ENCODE peak calls at places on chromosome 5, in seven cellular contexts. X is spleen, A is adrenal gland, W is dorsolateral prefrontal cortex, E is esophagus squamous epithelium, Y is astrocyte of the spinal cord, I is OCI-LY7. K is an unnamed sample.

GRCh38 chr5:38453506-38453905 is 102.9 kb downstream of the LIFR start:
- DNase-seq in X (no peak), A (no peak), W (no peak), E (no peak), Y (peak), I (peak), K (no peak)

GRCh38 chr5:154031923-154032489 is 6.7 kb downstream of the FAM114A2 start:
- DNase-seq in X (no peak), A (no peak), W (no peak), E (no peak), Y (no peak), I (no peak), K (no peak)

GRCh38 chr5:124581866-124582650 is 164.4 kb downstream of the ZNF608 start:
- DNase-seq in X (no peak), A (no peak), W (no peak), E (no peak), Y (no peak), I (no peak), K (no peak)

GRCh38 chr5:17279487-17279886 is 62.1 kb downstream of the BASP1 start:
- DNase-seq in X (no peak), A (no peak), W (no peak), E (no peak), Y (no peak), I (no peak), K (no peak)

GRCh38 chr5:58088941-58089340 is 370.9 kb downstream of the PLK2 start:
- DNase-seq in X (no peak), A (no peak), W (no peak), E (no peak), Y (no peak), I (no peak), K (no peak)

GRCh38 chr5:149940077-149940574 is 4.5 kb downstream of the PDE6A start:
- DNase-seq in X (no peak), A (peak), W (no peak), E (no peak), Y (no peak), I (no peak), K (no peak)

GRCh38 chr5:9037048-9037447 is 508.8 kb downstream of the SEMA5A start:
- DNase-seq in X (no peak), A (no peak), W (no peak), E (no peak), Y (no peak), I (no peak), K (no peak)

GRCh38 chr5:133396724-133397123 is 215.6 kb downstream of the FSTL4 start:
- DNase-seq in X (peak), A (no peak), W (no peak), E (no peak), Y (no peak), I (no peak), K (no peak)

GRCh38 chr5:157481255-157481654 is 21.2 kb downstream of the NIPAL4 start:
- DNase-seq in X (no peak), A (no peak), W (no peak), E (no peak), Y (no peak), I (peak), K (no peak)

GRCh38 chr5:96093890-96094381 is 132.3 kb upstream of the ELL2 start:
- DNase-seq in X (no peak), A (no peak), W (no peak), E (no peak), Y (peak), I (no peak), K (no peak)

GRCh38 chr5:111320953-111321352 is 96.8 kb downstream of the CAMK4 start:
- DNase-seq in X (no peak), A (no peak), W (no peak), E (no peak), Y (no peak), I (no peak), K (no peak)

GRCh38 chr5:124263172-124263571 is 483.3 kb downstream of the ZNF608 start:
- DNase-seq in X (no peak), A (no peak), W (no peak), E (no peak), Y (no peak), I (no peak), K (no peak)

GRCh38 chr5:80276186-80276585 is 20.3 kb upstream of the SERINC5 start:
- DNase-seq in X (no peak), A (no peak), W (no peak), E (no peak), Y (no peak), I (no peak), K (no peak)

GRCh38 chr5:107604990-107605389 is 65.7 kb downstream of the EFNA5 start:
- DNase-seq in X (no peak), A (no peak), W (no peak), E (no peak), Y (no peak), I (peak), K (no peak)

GRCh38 chr5:124735169-124735858 is 11.1 kb downstream of the ZNF608 start:
- DNase-seq in X (no peak), A (no peak), W (no peak), E (no peak), Y (no peak), I (peak), K (no peak)

GRCh38 chr5:54756796-54757402 is 228.5 kb downstream of the ESM1 start:
- DNase-seq in X (no peak), A (no peak), W (no peak), E (no peak), Y (no peak), I (no peak), K (no peak)

GRCh38 chr5:151706906-151707305 is 20.2 kb upstream of the SPARC start:
- DNase-seq in X (no peak), A (no peak), W (no peak), E (no peak), Y (no peak), I (no peak), K (no peak)

GRCh38 chr5:41770799-41771198 is 99.4 kb downstream of the OXCT1 start:
- DNase-seq in X (no peak), A (no peak), W (no peak), E (no peak), Y (no peak), I (no peak), K (no peak)

GRCh38 chr5:59152701-59153245 is 569.9 kb downstream of the RAB3C start:
- DNase-seq in X (no peak), A (no peak), W (no peak), E (no peak), Y (peak), I (no peak), K (no peak)

GRCh38 chr5:94746731-94747124 is 128.3 kb downstream of the SLF1 start:
- DNase-seq in X (no peak), A (no peak), W (no peak), E (no peak), Y (no peak), I (peak), K (no peak)

GRCh38 chr5:2221450-2221849 is 338.7 kb upstream of the IRX4 start:
- DNase-seq in X (no peak), A (no peak), W (no peak), E (no peak), Y (no peak), I (no peak), K (no peak)

GRCh38 chr5:149766460-149767277 is 36.6 kb downstream of the PPARGC1B start:
- DNase-seq in X (peak), A (no peak), W (no peak), E (no peak), Y (no peak), I (no peak), K (no peak)

GRCh38 chr5:65072836-65073620 is 304.3 kb downstream of the CWC27 start:
- DNase-seq in X (peak), A (no peak), W (no peak), E (no peak), Y (peak), I (peak), K (no peak)

GRCh38 chr5:17216176-17216973 is 1.1 kb upstream of the BASP1 start:
- DNase-seq in X (peak), A (peak), W (peak), E (peak), Y (peak), I (peak), K (peak)

GRCh38 chr5:40755407-40756365 is at the start of gene TTC33:
- DNase-seq in X (peak), A (peak), W (peak), E (peak), Y (peak), I (peak), K (peak)

GRCh38 chr5:76372320-76373054 is 30.6 kb upstream of the IQGAP2 start:
- DNase-seq in X (no peak), A (peak), W (no peak), E (no peak), Y (peak), I (no peak), K (peak)

GRCh38 chr5:73374520-73375235 is 73.9 kb downstream of the FOXD1 start:
- DNase-seq in X (no peak), A (no peak), W (no peak), E (no peak), Y (peak), I (no peak), K (no peak)

GRCh38 chr5:147554285-147554817 is 44.5 kb upstream of the DPYSL3 start:
- DNase-seq in X (no peak), A (no peak), W (no peak), E (no peak), Y (peak), I (no peak), K (peak)
- H3K4me3 ChIP-seq in X (no peak), A (no peak), W (no peak), E (peak), Y (no peak), I (no peak), K (no peak)

GRCh38 chr5:60883229-60883628 is 39.2 kb upstream of the ELOVL7 start:
- DNase-seq in X (no peak), A (no peak), W (no peak), E (no peak), Y (no peak), I (peak), K (no peak)
- TF ChIP-seq CTCF in X (no peak), A (peak), W (peak), E (no peak), Y (peak), I (peak), K (peak)

DNA sequence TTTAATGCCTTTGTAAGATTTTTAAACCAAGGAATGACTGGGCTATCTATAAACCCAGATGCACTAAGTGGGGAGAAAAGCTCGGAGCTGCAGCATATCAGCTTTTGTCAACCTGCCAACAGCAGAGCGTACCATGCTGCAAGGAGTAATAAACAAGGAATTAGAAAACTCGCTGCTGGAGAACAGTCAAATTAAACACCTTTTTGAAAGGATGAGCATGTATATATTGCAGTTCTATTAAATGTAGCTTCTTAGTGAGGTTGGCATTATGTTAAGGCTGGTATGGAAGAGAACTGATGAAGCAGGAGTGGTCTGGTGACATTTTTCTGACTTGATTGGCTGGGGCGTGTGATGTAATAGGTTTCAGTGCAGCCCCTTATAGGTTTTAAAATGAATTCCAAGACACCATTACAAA is 74.7 kb downstream of the PIK3R1 start:
- DNase-seq in X (no peak), A (peak), W (no peak), E (no peak), Y (peak), I (no peak), K (peak)
- H3K4me3 ChIP-seq in X (peak), A (no peak), W (peak), E (peak), Y (no peak), I (no peak), K (no peak)

DNA sequence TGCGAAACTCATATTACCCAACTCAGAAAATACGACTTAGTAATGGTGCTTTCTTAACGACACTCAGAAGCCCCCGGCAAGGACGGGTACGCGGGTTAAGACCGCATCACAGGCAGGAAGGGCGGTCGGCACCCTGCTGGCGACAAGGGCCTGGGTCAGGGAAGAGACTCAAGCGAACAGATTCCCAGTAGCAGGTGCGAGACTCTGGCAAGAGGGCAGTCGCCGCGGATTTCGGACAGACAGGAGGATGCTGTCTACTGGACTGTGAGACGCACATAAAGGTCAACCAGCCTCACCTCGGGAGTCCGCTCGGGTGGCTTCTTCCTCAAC is 398 bp downstream of the RAPGEF6 start:
- DNase-seq in X (no peak), A (peak), W (no peak), E (peak), Y (peak), I (peak), K (no peak)
- TF ChIP-seq CTCF in X (no peak), A (peak), W (peak), E (no peak), Y (no peak), I (peak), K (no peak)

GRCh38 chr5:93665649-93666048 is 75.8 kb downstream of the POU5F2 start:
- DNase-seq in X (no peak), A (no peak), W (no peak), E (no peak), Y (no peak), I (no peak), K (no peak)
- H3K4me3 ChIP-seq in X (no peak), A (no peak), W (no peak), E (no peak), Y (no peak), I (no peak), K (no peak)

GRCh38 chr5:117332341-117332740 is 757.7 kb upstream of the SEMA6A start:
- DNase-seq in X (no peak), A (no peak), W (no peak), E (no peak), Y (no peak), I (no peak), K (no peak)

DNA sequence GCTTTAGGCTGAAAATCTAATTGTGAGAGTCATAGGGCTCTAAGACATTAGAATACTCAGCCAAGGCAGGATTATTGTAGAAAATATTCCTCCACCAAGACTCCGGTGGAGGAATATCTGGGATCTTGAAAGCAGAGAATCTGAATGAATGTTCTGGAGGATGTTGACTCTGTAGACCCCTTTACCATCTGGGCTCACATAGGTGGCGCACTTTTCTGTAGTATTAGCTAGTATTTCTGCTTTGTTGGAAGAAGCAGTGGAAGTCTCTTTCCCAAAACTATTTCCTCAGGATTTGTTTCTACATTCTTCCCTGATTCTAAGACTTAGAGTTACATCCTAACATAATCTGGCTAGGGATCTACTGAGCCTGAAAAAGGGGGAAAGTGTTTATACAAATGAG is 752.4 kb upstream of the SEMA6A start:
- DNase-seq in X (no peak), A (no peak), W (no peak), E (no peak), Y (no peak), I (no peak), K (no peak)
- TF ChIP-seq CTCF in X (no peak), A (no peak), W (no peak), E (no peak), Y (no peak), I (peak), K (no peak)

GRCh38 chr5:181263633-181264032 is 2.7 kb upstream of the TRIM52 start:
- DNase-seq in X (no peak), A (no peak), W (no peak), E (no peak), Y (no peak), I (no peak), K (no peak)

GRCh38 chr5:181260720-181261319 is at the start of gene TRIM52:
- DNase-seq in X (peak), A (peak), W (peak), E (no peak), Y (peak), I (peak), K (peak)

GRCh38 chr5:181259283-181259682 is 1.7 kb downstream of the TRIM52 start:
- DNase-seq in X (peak), A (no peak), W (no peak), E (no peak), Y (no peak), I (no peak), K (no peak)

GRCh38 chr5:181259974-181260719 is 796 bp downstream of the TRIM52 start:
- DNase-seq in X (peak), A (peak), W (no peak), E (no peak), Y (no peak), I (no peak), K (no peak)

GRCh38 chr5:181261320-181262085 is 560 bp upstream of the TRIM52 start:
- DNase-seq in X (peak), A (peak), W (peak), E (no peak), Y (peak), I (peak), K (no peak)
- H3K4me3 ChIP-seq in X (peak), A (peak), W (peak), E (peak), Y (peak), I (peak), K (peak)

K was measured in astrocyte of the cerebellum.